ENCODE peak calls at places on chromosomes 2 and 18, in six cellular contexts. R, S, P, B, W and O are unnamed samples.

GRCh38 chr18:77879829-77880228 is 630.2 kb downstream of the GALR1 start:
- DNase-seq in P (no peak), R (no peak), W (no peak), B (no peak), S (no peak), O (no peak)

GRCh38 chr2:1170711-1171110 is 220.1 kb downstream of the SNTG2 start:
- DNase-seq in P (no peak), W (no peak), R (no peak), S (no peak), B (no peak), O (no peak)

GRCh38 chr2:29749041-29749440 is 172.3 kb downstream of the ALK start:
- DNase-seq in R (no peak), P (no peak), W (no peak), B (no peak), S (no peak), O (no peak)

GRCh38 chr2:219172231-219173154 is 2.7 kb upstream of the SLC23A3 start:
- DNase-seq in P (no peak), S (no peak), W (no peak), R (no peak), B (no peak), O (no peak)

GRCh38 chr2:72934683-72935610 is 17.6 kb downstream of the EMX1 start:
- DNase-seq in S (no peak), R (no peak), B (no peak), W (peak), P (no peak), O (no peak)

GRCh38 chr2:46615555-46616487 is 136.5 kb downstream of the TMEM247 start:
- DNase-seq in P (peak), R (peak), W (peak), B (peak), S (peak), O (no peak)

GRCh38 chr2:240154606-240155005 is 14.1 kb upstream of the OTOS start:
- DNase-seq in P (no peak), B (no peak), W (no peak), R (no peak), S (no peak), O (no peak)

GRCh38 chr2:160201849-160202539 is 1.9 kb upstream of the ITGB6 start:
- DNase-seq in P (no peak), W (no peak), B (no peak), R (no peak), S (no peak), O (no peak)

GRCh38 chr2:233865838-233866237 is 2.3 kb downstream of the MSL3B start:
- DNase-seq in R (no peak), W (peak), S (no peak), B (no peak), P (peak), O (no peak)

GRCh38 chr2:75200140-75200985 is 1.0 kb upstream of the TACR1 start:
- DNase-seq in S (peak), P (no peak), B (no peak), W (no peak), R (no peak), O (no peak)

GRCh38 chr2:20348542-20348941 is 2.1 kb downstream of the PUM2 start:
- DNase-seq in W (no peak), P (no peak), S (no peak), B (no peak), R (no peak), O (no peak)

GRCh38 chr2:149650006-149650405 is 62.4 kb upstream of the MMADHC start:
- DNase-seq in S (no peak), R (no peak), P (no peak), B (no peak), W (no peak), O (no peak)

GRCh38 chr2:212354382-212354781 is 184.2 kb downstream of the ERBB4 start:
- DNase-seq in P (no peak), W (no peak), S (no peak), R (no peak), B (no peak), O (no peak)

GRCh38 chr2:96241901-96242611 is 23.7 kb downstream of the TMEM127 start:
- DNase-seq in B (peak), W (peak), P (peak), S (peak), R (no peak), O (peak)

GRCh38 chr2:24083567-24084385 is 858 bp downstream of the TP53I3 start:
- DNase-seq in B (peak), S (peak), R (no peak), P (peak), W (peak), O (peak)

GRCh38 chr2:232237460-232237859 is 141.1 kb upstream of the ALPP start:
- DNase-seq in B (no peak), R (no peak), W (no peak), P (no peak), S (no peak), O (no peak)

GRCh38 chr2:72325592-72326422 is 178.1 kb upstream of the CYP26B1 start:
- DNase-seq in B (peak), W (peak), P (peak), R (no peak), S (peak), O (peak)

GRCh38 chr2:23607925-23608324 is 222.9 kb downstream of the KLHL29 start:
- DNase-seq in S (no peak), B (no peak), P (no peak), W (no peak), R (no peak), O (no peak)

GRCh38 chr2:153495725-153496124 is 17.2 kb upstream of the RPRM start:
- DNase-seq in S (no peak), P (no peak), W (no peak), B (no peak), R (no peak), O (no peak)

GRCh38 chr2:239275871-239276812 is 124.7 kb downstream of the HDAC4 start:
- DNase-seq in S (no peak), B (no peak), W (no peak), P (no peak), R (no peak), O (peak)

GRCh38 chr2:8462280-8462679 is 219.6 kb upstream of the ID2 start:
- DNase-seq in R (no peak), W (no peak), P (no peak), S (no peak), B (no peak), O (no peak)

GRCh38 chr2:150339951-150340350 is 147.5 kb downstream of the RND3 start:
- DNase-seq in R (no peak), S (no peak), W (no peak), P (no peak), B (no peak), O (no peak)

GRCh38 chr2:170121689-170122088 is 56.3 kb upstream of the MYO3B start:
- DNase-seq in P (no peak), R (no peak), S (no peak), W (no peak), B (no peak), O (no peak)

GRCh38 chr2:46580416-46580815 is 101.1 kb downstream of the TMEM247 start:
- DNase-seq in B (no peak), S (no peak), R (no peak), P (no peak), W (no peak), O (no peak)

GRCh38 chr2:28664120-28664842 is 87.3 kb upstream of the PPP1CB start:
- DNase-seq in R (no peak), W (no peak), S (peak), P (no peak), B (no peak), O (no peak)

GRCh38 chr2:221429741-221430491 is 142.2 kb downstream of the EPHA4 start:
- DNase-seq in S (peak), B (no peak), W (no peak), P (no peak), R (no peak), O (no peak)

GRCh38 chr18:23982154-23983071 is 32.1 kb upstream of the TTC39C start:
- DNase-seq in W (no peak), S (peak), R (no peak), B (no peak), P (no peak), O (no peak)

GRCh38 chr2:10245021-10245420 is 57.7 kb upstream of the HPCAL1 start:
- DNase-seq in B (no peak), R (no peak), P (no peak), S (no peak), W (no peak), O (no peak)

GRCh38 chr2:61485281-61485680 is 14.4 kb upstream of the USP34 start:
- DNase-seq in B (no peak), S (no peak), R (no peak), W (no peak), P (no peak), O (no peak)

GRCh38 chr2:101179982-101180381 is 28.8 kb upstream of the TBC1D8 start:
- DNase-seq in B (no peak), W (no peak), R (no peak), P (peak), S (no peak), O (no peak)